ENCODE peak calls at places on chromosomes 6 and 20, in eight cellular contexts. One of them, this sample, is unnamed. For H3K4me1 and H3K36me3, the result is how much of the 10 kb centered on the place peaks cover.

GRCh38 chr6:109296305-109296915 is 85.9 kb downstream of the CD164 start:
- DNase-seq in stomach: peak
- DNase-seq in HepG2: peak
- DNase-seq in right lobe of liver: no peak
- DNase-seq in endothelial cell of umbilical vein: no peak
- DNase-seq in thyroid gland: no peak
- DNase-seq in transverse colon: peak
- DNase-seq in PC-3: peak
- DNase-seq in this sample: no peak

GRCh38 chr6:116265081-116265829 is 11.4 kb upstream of the TSPYL4 start:
- DNase-seq in stomach: peak
- DNase-seq in HepG2: no peak
- DNase-seq in right lobe of liver: no peak
- DNase-seq in endothelial cell of umbilical vein: no peak
- DNase-seq in thyroid gland: no peak
- DNase-seq in transverse colon: no peak
- DNase-seq in PC-3: peak
- DNase-seq in this sample: no peak

GRCh38 chr6:18425218-18425617 is 38.1 kb downstream of the RNF144B start:
- DNase-seq in stomach: no peak
- DNase-seq in HepG2: no peak
- DNase-seq in right lobe of liver: no peak
- DNase-seq in endothelial cell of umbilical vein: no peak
- DNase-seq in thyroid gland: peak
- DNase-seq in transverse colon: no peak
- DNase-seq in PC-3: peak
- DNase-seq in this sample: no peak

GRCh38 chr6:89013463-89013862 is 50.0 kb upstream of the RNGTT start:
- DNase-seq in stomach: no peak
- DNase-seq in HepG2: no peak
- DNase-seq in right lobe of liver: no peak
- DNase-seq in endothelial cell of umbilical vein: no peak
- DNase-seq in thyroid gland: no peak
- DNase-seq in transverse colon: no peak
- DNase-seq in PC-3: no peak
- DNase-seq in this sample: no peak

GRCh38 chr6:4180653-4181255 is 45.4 kb upstream of the ECI2 start:
- DNase-seq in stomach: no peak
- DNase-seq in HepG2: peak
- DNase-seq in right lobe of liver: no peak
- DNase-seq in endothelial cell of umbilical vein: peak
- DNase-seq in thyroid gland: no peak
- DNase-seq in transverse colon: no peak
- DNase-seq in PC-3: peak
- DNase-seq in this sample: no peak

GRCh38 chr20:57092112-57092899 is 174.1 kb downstream of the BMP7 start:
- DNase-seq in stomach: peak
- DNase-seq in HepG2: peak
- DNase-seq in right lobe of liver: peak
- DNase-seq in endothelial cell of umbilical vein: peak
- DNase-seq in thyroid gland: peak
- DNase-seq in transverse colon: peak
- DNase-seq in PC-3: peak
- DNase-seq in this sample: peak

GRCh38 chr6:96853083-96853482 is 15.8 kb upstream of the GPR63 start:
- DNase-seq in stomach: no peak
- DNase-seq in HepG2: no peak
- DNase-seq in right lobe of liver: no peak
- DNase-seq in endothelial cell of umbilical vein: no peak
- DNase-seq in thyroid gland: no peak
- DNase-seq in transverse colon: no peak
- DNase-seq in PC-3: no peak
- DNase-seq in this sample: no peak

GRCh38 chr6:93222071-93222851 is 197.1 kb downstream of the EPHA7 start:
- DNase-seq in stomach: no peak
- DNase-seq in HepG2: no peak
- DNase-seq in right lobe of liver: no peak
- DNase-seq in endothelial cell of umbilical vein: no peak
- DNase-seq in thyroid gland: no peak
- DNase-seq in transverse colon: no peak
- DNase-seq in PC-3: no peak
- DNase-seq in this sample: no peak

GRCh38 chr6:105429676-105430075 is 26.8 kb upstream of the PREP start:
- DNase-seq in stomach: no peak
- DNase-seq in HepG2: no peak
- DNase-seq in right lobe of liver: no peak
- DNase-seq in endothelial cell of umbilical vein: no peak
- DNase-seq in thyroid gland: no peak
- DNase-seq in transverse colon: no peak
- DNase-seq in PC-3: no peak
- DNase-seq in this sample: no peak

GRCh38 chr6:81003156-81003555 is 749.3 kb downstream of the TENT5A start:
- DNase-seq in stomach: no peak
- DNase-seq in HepG2: no peak
- DNase-seq in right lobe of liver: no peak
- DNase-seq in endothelial cell of umbilical vein: no peak
- DNase-seq in thyroid gland: no peak
- DNase-seq in transverse colon: no peak
- DNase-seq in PC-3: peak
- DNase-seq in this sample: no peak

GRCh38 chr20:17786221-17786718 is 86.5 kb downstream of the BANF2 start:
- DNase-seq in stomach: no peak
- DNase-seq in HepG2: no peak
- DNase-seq in right lobe of liver: no peak
- DNase-seq in endothelial cell of umbilical vein: peak
- DNase-seq in thyroid gland: no peak
- DNase-seq in transverse colon: no peak
- DNase-seq in PC-3: no peak
- DNase-seq in this sample: no peak

GRCh38 chr20:9838378-9839295 is at the start of gene PAK5:
- DNase-seq in stomach: peak
- DNase-seq in HepG2: peak
- DNase-seq in right lobe of liver: no peak
- DNase-seq in endothelial cell of umbilical vein: peak
- DNase-seq in thyroid gland: peak
- DNase-seq in transverse colon: no peak
- DNase-seq in PC-3: no peak
- DNase-seq in this sample: no peak

GRCh38 chr6:39758905-39759605 is 33.1 kb upstream of the DAAM2 start:
- DNase-seq in stomach: no peak
- DNase-seq in HepG2: peak
- DNase-seq in right lobe of liver: no peak
- DNase-seq in endothelial cell of umbilical vein: no peak
- DNase-seq in thyroid gland: no peak
- DNase-seq in transverse colon: no peak
- DNase-seq in PC-3: no peak
- DNase-seq in this sample: no peak

GRCh38 chr20:42652261-42652660 is 537.4 kb downstream of the PTPRT start:
- DNase-seq in stomach: no peak
- DNase-seq in HepG2: no peak
- DNase-seq in right lobe of liver: no peak
- DNase-seq in endothelial cell of umbilical vein: no peak
- DNase-seq in thyroid gland: no peak
- DNase-seq in transverse colon: no peak
- DNase-seq in PC-3: no peak
- DNase-seq in this sample: no peak

GRCh38 chr6:73579851-73580246 is 59.0 kb upstream of the EEF1A1 start:
- DNase-seq in stomach: peak
- DNase-seq in HepG2: peak
- DNase-seq in right lobe of liver: peak
- DNase-seq in endothelial cell of umbilical vein: no peak
- DNase-seq in thyroid gland: peak
- DNase-seq in transverse colon: no peak
- DNase-seq in PC-3: peak
- DNase-seq in this sample: no peak

DNA sequence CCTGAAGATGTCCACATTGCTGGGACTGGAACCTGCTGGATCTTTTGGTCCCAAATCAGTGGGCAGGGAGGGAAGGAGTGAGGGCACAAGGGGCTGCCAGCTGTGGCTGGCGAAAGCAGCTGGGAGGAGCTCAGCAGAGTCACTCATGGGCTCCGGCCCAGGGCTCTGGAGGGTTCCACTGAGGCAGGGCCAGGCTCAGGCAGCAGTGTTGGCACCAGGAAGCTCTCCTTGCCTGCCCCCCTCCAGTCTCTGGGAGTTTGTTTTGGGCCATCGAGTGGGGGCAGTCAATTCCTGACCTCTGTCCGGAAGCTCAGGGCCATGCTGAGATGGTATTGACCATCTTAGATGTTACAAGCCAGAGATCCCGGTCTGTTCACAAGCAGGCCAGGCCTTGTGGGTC is 39.1 kb upstream of the IRF4 start:
- DNase-seq in stomach: no peak
- DNase-seq in HepG2: no peak
- DNase-seq in right lobe of liver: no peak
- DNase-seq in endothelial cell of umbilical vein: no peak
- DNase-seq in thyroid gland: no peak
- DNase-seq in transverse colon: no peak
- DNase-seq in PC-3: no peak
- DNase-seq in this sample: no peak
- H3K27ac ChIP-seq in stomach: no peak
- H3K27ac ChIP-seq in HepG2: no peak
- H3K27ac ChIP-seq in right lobe of liver: no peak
- H3K27ac ChIP-seq in endothelial cell of umbilical vein: no peak
- H3K27ac ChIP-seq in thyroid gland: no peak
- H3K27ac ChIP-seq in transverse colon: no peak
- H3K27ac ChIP-seq in PC-3: no peak
- H3K27ac ChIP-seq in this sample: no peak

DNA sequence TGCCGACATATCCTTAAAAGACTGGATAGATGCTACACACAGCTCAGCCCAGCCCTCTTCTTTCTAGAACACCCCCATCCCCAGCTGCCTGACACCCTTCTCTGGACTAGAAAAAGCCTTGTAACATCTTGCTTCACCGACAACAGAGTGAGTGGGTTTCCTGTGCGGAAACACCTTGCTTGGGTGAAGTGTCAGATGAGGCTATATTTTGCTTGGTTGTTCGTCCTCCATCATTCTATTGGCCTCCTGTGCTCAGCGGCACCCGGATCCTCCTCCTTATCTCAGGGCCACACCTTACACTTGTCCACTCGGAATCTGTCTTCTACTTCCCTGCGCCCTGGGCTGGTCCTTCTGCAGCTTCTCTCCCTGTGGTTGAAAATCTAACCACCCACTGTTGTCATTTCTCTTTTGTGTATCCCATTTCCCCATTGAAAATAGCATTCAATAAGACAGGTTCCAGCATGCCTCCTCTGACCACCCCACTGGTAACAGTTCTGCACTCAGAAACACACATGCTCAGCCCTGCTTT is 101.3 kb upstream of the MLN start:
- DNase-seq in stomach: no peak
- DNase-seq in HepG2: no peak
- DNase-seq in right lobe of liver: no peak
- DNase-seq in endothelial cell of umbilical vein: no peak
- DNase-seq in thyroid gland: no peak
- DNase-seq in transverse colon: no peak
- DNase-seq in PC-3: no peak
- DNase-seq in this sample: peak
- H3K4me1 ChIP-seq in stomach: under half
- H3K4me1 ChIP-seq in HepG2: under half
- H3K4me1 ChIP-seq in right lobe of liver: under half
- H3K4me1 ChIP-seq in endothelial cell of umbilical vein: under half
- H3K4me1 ChIP-seq in thyroid gland: under half
- H3K4me1 ChIP-seq in transverse colon: under half
- H3K4me1 ChIP-seq in PC-3: under half
- H3K4me1 ChIP-seq in this sample: half or more

GRCh38 chr6:158027590-158028285 is 46.1 kb downstream of the SYNJ2 start:
- DNase-seq in stomach: no peak
- DNase-seq in HepG2: no peak
- DNase-seq in right lobe of liver: no peak
- DNase-seq in endothelial cell of umbilical vein: no peak
- DNase-seq in thyroid gland: peak
- DNase-seq in transverse colon: no peak
- DNase-seq in PC-3: no peak
- DNase-seq in this sample: no peak

GRCh38 chr6:158026901-158027589 is 45.4 kb downstream of the SYNJ2 start:
- DNase-seq in stomach: no peak
- DNase-seq in HepG2: no peak
- DNase-seq in right lobe of liver: no peak
- DNase-seq in endothelial cell of umbilical vein: no peak
- DNase-seq in thyroid gland: peak
- DNase-seq in transverse colon: no peak
- DNase-seq in PC-3: no peak
- DNase-seq in this sample: no peak

GRCh38 chr6:158028421-158028820 is 46.8 kb downstream of the SYNJ2 start:
- DNase-seq in stomach: no peak
- DNase-seq in HepG2: no peak
- DNase-seq in right lobe of liver: no peak
- DNase-seq in endothelial cell of umbilical vein: no peak
- DNase-seq in thyroid gland: no peak
- DNase-seq in transverse colon: no peak
- DNase-seq in PC-3: no peak
- DNase-seq in this sample: no peak

GRCh38 chr6:158029668-158030230 is 48.1 kb downstream of the SYNJ2 start:
- DNase-seq in stomach: no peak
- DNase-seq in HepG2: no peak
- DNase-seq in right lobe of liver: no peak
- DNase-seq in endothelial cell of umbilical vein: no peak
- DNase-seq in thyroid gland: no peak
- DNase-seq in transverse colon: no peak
- DNase-seq in PC-3: no peak
- DNase-seq in this sample: no peak

DNA sequence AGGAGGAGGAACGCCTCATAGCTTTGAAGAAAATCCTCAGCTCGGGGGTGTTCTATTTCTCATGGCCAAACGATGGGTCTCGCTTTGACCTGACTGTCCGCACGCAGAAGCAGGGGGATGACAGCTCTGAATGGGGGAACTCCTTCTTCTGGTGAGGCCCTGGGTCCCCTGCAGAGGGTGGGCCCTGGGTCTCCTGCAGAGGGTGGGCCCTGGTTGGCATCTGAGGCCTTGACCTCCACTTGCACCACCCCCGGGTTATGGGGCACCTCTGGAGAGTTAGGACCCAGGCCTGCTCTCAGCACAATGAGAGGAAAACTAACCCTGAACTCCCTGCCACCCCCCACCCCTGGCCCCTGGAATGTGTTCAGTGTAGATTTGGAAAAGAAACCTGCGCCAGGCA is 47.2 kb downstream of the SYNJ2 start:
- DNase-seq in stomach: no peak
- DNase-seq in HepG2: no peak
- DNase-seq in right lobe of liver: no peak
- DNase-seq in endothelial cell of umbilical vein: no peak
- DNase-seq in thyroid gland: no peak
- DNase-seq in transverse colon: no peak
- DNase-seq in PC-3: no peak
- DNase-seq in this sample: no peak
- H3K36me3 ChIP-seq in stomach: under half
- H3K36me3 ChIP-seq in HepG2: half or more
- H3K36me3 ChIP-seq in right lobe of liver: under half
- H3K36me3 ChIP-seq in endothelial cell of umbilical vein: under half
- H3K36me3 ChIP-seq in thyroid gland: under half
- H3K36me3 ChIP-seq in transverse colon: under half
- H3K36me3 ChIP-seq in PC-3: under half
- H3K36me3 ChIP-seq in this sample: under half

DNA sequence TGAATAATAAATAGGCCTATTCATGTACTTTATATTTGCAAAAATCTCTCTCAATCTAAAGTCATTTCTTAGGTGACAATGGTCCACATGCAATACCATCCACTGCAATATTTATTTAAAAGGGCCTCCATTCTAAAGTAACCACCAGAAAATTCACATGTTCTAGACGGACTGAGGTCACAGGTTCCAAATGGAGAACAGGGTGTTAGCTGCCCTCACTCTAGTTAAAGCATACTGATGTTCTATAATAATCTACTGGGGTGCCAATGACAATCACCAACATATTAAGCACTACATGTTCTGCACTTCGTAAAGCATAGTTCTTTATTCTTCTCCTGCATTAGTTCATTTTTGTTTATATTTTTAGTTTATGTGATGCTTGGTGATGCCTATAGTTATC is 1.2 kb downstream of the HBS1L start:
- DNase-seq in stomach: no peak
- DNase-seq in HepG2: no peak
- DNase-seq in right lobe of liver: no peak
- DNase-seq in endothelial cell of umbilical vein: no peak
- DNase-seq in thyroid gland: no peak
- DNase-seq in transverse colon: no peak
- DNase-seq in PC-3: no peak
- DNase-seq in this sample: no peak
- H3K27ac ChIP-seq in stomach: no peak
- H3K27ac ChIP-seq in HepG2: peak
- H3K27ac ChIP-seq in right lobe of liver: peak
- H3K27ac ChIP-seq in endothelial cell of umbilical vein: no peak
- H3K27ac ChIP-seq in thyroid gland: no peak
- H3K27ac ChIP-seq in transverse colon: no peak
- H3K27ac ChIP-seq in PC-3: no peak
- H3K27ac ChIP-seq in this sample: peak

This sample was measured in CD8-positive, alpha-beta memory T cell.